ENCODE peak calls at places on chromosomes 11 and 22, in six cellular contexts. O is transverse colon, T is upper lobe of left lung, I is HepG2, R is stomach, P is H1. D is an unnamed sample.

GRCh38 chr11:1926156-1927031 is 6.9 kb downstream of the TNNT3 start:
- DNase-seq in O (no peak), T (no peak), I (no peak), R (no peak), P (no peak), D (no peak)

GRCh38 chr22:43533131-43533530 is 121.3 kb downstream of the MPPED1 start:
- DNase-seq in O (no peak), T (no peak), I (no peak), R (no peak), P (no peak), D (no peak)

GRCh38 chr11:69008774-69009440 is 4.1 kb downstream of the MRGPRF start:
- DNase-seq in O (peak), T (peak), I (peak), R (peak), P (no peak), D (no peak)

GRCh38 chr11:78341841-78342240 is 75.8 kb downstream of the GAB2 start:
- DNase-seq in O (no peak), T (no peak), I (no peak), R (no peak), P (no peak), D (no peak)

GRCh38 chr22:38016182-38017078 is 32.1 kb upstream of the SOX10 start:
- DNase-seq in O (peak), T (peak), I (no peak), R (peak), P (peak), D (no peak)

GRCh38 chr11:73645972-73646631 is at the start of gene PLEKHB1:
- DNase-seq in O (no peak), T (no peak), I (no peak), R (no peak), P (peak), D (no peak)

GRCh38 chr11:69297926-69298777 is 4.2 kb downstream of the MYEOV start:
- DNase-seq in O (peak), T (peak), I (peak), R (peak), P (no peak), D (no peak)

GRCh38 chr11:61004037-61004641 is 32.7 kb downstream of the CD6 start:
- DNase-seq in O (no peak), T (no peak), I (no peak), R (no peak), P (no peak), D (no peak)

GRCh38 chr11:8917157-8917820 is 6.3 kb downstream of the AKIP1 start:
- DNase-seq in O (no peak), T (peak), I (peak), R (peak), P (no peak), D (no peak)

GRCh38 chr11:110720646-110721283 is 8.5 kb upstream of the ARHGAP20 start:
- DNase-seq in O (no peak), T (no peak), I (no peak), R (no peak), P (no peak), D (no peak)

GRCh38 chr22:37525073-37525745 is 6.0 kb upstream of the CARD10 start:
- DNase-seq in O (no peak), T (no peak), I (no peak), R (no peak), P (no peak), D (no peak)

GRCh38 chr22:17108256-17109112 is 12.7 kb downstream of the TMEM121B start:
- DNase-seq in O (no peak), T (no peak), I (no peak), R (no peak), P (no peak), D (no peak)

GRCh38 chr22:40525250-40525884 is 111.2 kb downstream of the MRTFA start:
- DNase-seq in O (peak), T (peak), I (peak), R (peak), P (peak), D (no peak)

GRCh38 chr11:94544832-94545640 is 1.3 kb downstream of the FUT4 start:
- DNase-seq in O (peak), T (peak), I (no peak), R (peak), P (peak), D (no peak)

GRCh38 chr11:123576501-123576900 is 77.9 kb downstream of the SCN3B start:
- DNase-seq in O (no peak), T (no peak), I (no peak), R (no peak), P (no peak), D (no peak)

GRCh38 chr11:94933225-94934130 is 39.9 kb downstream of the CWC15 start:
- DNase-seq in O (no peak), T (no peak), I (no peak), R (no peak), P (no peak), D (no peak)

GRCh38 chr11:76152086-76152658 is 54.1 kb downstream of the WNT11 start:
- DNase-seq in O (peak), T (peak), I (peak), R (peak), P (peak), D (peak)
- TF ChIP-seq POLR2AphosphoS5 in O (no peak), T (no peak), I (no peak), R (no peak), P (no peak), D (no peak)

DNA sequence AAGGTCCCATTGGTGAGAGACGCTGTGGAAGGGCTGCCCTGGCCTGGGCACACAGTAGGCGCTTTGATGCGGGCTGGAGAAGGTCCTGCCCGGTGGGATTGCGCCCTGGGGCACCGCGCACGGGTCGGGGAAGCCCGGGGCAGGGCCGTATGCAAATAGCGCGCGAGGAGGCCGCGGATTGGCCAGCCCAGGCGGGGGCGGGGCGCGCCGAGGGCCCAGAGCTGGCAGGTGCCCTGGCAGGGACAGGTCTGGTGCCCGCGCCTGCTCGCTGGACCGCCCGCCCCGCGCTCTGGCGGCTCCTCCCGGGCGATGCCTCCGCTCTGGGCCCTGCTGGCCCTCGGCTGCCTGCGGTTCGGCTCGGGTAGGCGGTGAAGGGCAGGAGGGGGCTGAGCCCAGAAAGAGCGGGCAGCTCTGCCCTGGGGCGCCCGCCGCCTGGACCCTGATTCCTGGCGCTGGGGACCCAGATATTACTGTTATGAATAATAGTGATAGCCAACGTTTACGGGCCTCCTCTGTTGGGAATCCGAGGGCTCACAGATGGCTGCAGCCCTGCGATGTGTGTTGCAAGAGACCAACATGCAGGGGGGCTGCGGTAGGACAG is at the start of gene UPK3A:
- DNase-seq in O (peak), T (peak), I (no peak), R (peak), P (peak), D (no peak)
- H3K4me3 ChIP-seq in O (peak), T (peak), I (peak), R (peak), P (peak), D (peak)

DNA sequence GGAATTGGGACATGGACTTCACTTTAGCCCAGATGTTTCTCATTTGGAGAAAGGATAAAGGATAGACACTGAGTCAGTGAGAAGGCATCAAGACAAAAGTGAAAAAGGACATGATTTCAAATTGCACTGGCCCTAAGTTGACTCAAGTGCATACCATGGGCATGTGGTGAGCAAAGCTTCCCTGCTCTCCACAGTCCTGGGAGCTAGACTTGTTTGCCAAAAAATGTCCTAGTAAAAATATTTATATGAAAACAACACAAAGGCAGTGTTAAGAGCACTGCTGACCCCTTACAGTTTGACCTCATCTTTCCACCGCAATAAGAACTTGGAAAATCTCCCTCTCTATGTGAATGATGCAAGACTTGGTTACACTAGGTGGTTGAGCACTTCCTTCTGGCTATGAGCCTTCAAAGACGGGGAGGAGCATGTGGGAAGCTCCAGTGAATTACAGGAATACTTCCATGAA is 46.5 kb upstream of the FIBIN start:
- DNase-seq in O (peak), T (peak), I (no peak), R (no peak), P (no peak), D (no peak)
- TF ChIP-seq POLR2AphosphoS5 in O (peak), T (peak), I (no peak), R (peak), P (no peak), D (no peak)

DNA sequence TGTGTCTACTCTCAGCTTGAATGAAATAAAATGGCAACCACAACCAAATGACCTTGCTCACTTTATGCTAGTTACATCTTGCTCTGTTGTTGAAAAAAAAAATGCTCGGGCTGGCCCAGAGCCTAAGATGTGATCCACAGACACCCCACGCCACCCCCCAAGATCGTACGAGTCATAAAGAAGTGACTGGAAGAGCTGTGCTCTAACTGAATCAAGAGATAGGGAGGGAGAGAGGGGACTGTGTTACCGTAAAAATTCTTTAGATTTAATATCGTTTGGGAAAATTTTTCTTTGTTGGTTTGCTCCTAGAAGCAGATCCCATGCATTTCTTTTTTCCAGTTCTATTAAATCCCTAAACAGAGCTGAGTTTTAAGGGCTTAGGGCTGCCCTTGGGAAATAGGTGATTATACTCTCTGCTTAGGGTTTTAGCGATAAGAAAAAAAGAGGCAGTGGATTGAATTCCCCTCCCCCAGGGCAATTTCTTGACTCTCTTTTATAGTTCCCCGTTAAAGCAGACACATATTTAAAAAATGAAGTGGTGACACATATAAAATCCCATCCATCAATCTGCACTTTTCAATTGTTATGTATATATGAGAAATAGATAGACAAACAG is 14.5 kb downstream of the MAML2 start:
- DNase-seq in O (no peak), T (no peak), I (no peak), R (no peak), P (no peak), D (no peak)
- H3K4me3 ChIP-seq in O (no peak), T (no peak), I (no peak), R (no peak), P (no peak), D (no peak)

GRCh38 chr11:3841426-3842304 is 906 bp upstream of the RHOG start:
- DNase-seq in O (peak), T (peak), I (peak), R (peak), P (no peak), D (peak)
- TF ChIP-seq POLR2AphosphoS5 in O (peak), T (peak), I (no peak), R (peak), P (no peak), D (peak)

DNA sequence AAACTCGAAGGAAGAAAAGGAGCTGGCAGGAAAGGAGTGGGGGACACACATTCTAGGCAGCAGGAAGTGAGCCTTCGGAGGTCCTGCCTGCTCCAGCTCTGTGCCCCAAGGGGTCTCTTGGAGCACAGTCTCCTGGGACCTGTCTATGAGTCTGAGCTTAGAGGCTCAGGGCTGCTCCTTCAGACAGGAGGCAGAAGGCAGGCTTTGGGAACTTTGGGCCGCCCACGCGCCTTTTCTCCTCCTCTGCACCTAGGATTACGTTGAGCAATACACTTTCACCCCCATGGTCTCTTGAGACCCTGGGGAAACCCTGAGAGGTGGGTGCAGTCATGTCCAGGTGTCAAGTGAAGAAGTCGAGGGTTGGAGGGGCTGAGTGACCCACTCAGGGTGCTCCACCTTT is 965 bp downstream of the TCN2 start:
- DNase-seq in O (no peak), T (no peak), I (no peak), R (no peak), P (no peak), D (no peak)
- H3K4me3 ChIP-seq in O (no peak), T (peak), I (no peak), R (no peak), P (peak), D (no peak)

GRCh38 chr22:19971276-19972124 is 29.9 kb upstream of the TXNRD2 start:
- DNase-seq in O (no peak), T (peak), I (no peak), R (peak), P (no peak), D (no peak)

GRCh38 chr22:19970031-19970478 is 28.4 kb upstream of the TXNRD2 start:
- DNase-seq in O (no peak), T (no peak), I (no peak), R (no peak), P (no peak), D (no peak)

GRCh38 chr22:19972251-19972650 is 30.6 kb upstream of the TXNRD2 start:
- DNase-seq in O (no peak), T (no peak), I (no peak), R (no peak), P (no peak), D (no peak)

GRCh38 chr22:19969141-19969928 is 27.7 kb upstream of the TXNRD2 start:
- DNase-seq in O (no peak), T (no peak), I (no peak), R (no peak), P (no peak), D (no peak)

GRCh38 chr22:19970479-19971275 is 29.1 kb upstream of the TXNRD2 start:
- DNase-seq in O (peak), T (peak), I (peak), R (peak), P (peak), D (no peak)
- TF ChIP-seq POLR2AphosphoS5 in O (no peak), T (no peak), I (peak), R (no peak), P (no peak), D (no peak)

DNA sequence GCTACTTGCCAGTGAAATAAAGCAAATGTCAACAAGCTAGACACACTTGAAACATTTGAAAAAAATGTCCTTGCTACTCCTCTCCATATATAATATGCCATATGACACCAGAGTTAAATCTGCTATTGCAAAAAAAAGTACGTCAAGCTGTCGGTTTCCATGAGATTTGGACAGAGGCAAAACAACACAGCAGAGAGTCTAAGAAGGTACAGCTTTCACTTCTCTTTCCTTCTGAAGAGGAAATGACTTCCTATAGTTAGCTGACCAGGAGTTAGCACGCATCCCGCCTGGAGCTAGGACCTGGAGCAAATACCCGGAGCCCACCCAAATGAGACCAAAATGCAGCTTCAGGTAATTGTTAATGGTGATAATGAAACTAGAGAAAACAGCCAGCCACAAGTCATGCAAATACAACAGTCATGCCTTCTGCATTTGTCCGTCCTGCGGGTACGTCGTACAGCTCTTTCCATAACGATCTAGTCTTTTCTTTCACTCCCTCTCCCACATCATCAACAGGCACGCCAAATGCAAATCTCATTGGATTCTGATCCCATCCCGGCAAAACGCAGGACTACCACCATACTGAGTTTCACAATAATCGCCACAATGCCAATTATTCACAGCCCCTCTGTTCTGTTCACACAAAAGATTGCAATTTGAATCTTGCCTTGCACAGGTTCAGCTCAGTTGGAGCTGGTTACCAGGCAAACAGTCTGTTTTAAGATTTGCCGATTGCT is 395.0 kb upstream of the CCDC90B start:
- DNase-seq in O (no peak), T (no peak), I (no peak), R (no peak), P (no peak), D (no peak)
- H3K4me3 ChIP-seq in O (no peak), T (peak), I (no peak), R (peak), P (no peak), D (no peak)

GRCh38 chr11:40292636-40293585 is 1166.5 kb downstream of the LRRC4C start:
- DNase-seq in O (no peak), T (no peak), I (no peak), R (no peak), P (peak), D (no peak)

GRCh38 chr11:40293655-40294342 is 1165.7 kb downstream of the LRRC4C start:
- DNase-seq in O (peak), T (peak), I (peak), R (peak), P (peak), D (peak)

GRCh38 chr11:40289370-40289769 is 1170.1 kb downstream of the LRRC4C start:
- DNase-seq in O (no peak), T (no peak), I (no peak), R (no peak), P (no peak), D (no peak)

GRCh38 chr11:40290031-40290650 is 1169.3 kb downstream of the LRRC4C start:
- DNase-seq in O (no peak), T (no peak), I (no peak), R (no peak), P (no peak), D (no peak)

DNA sequence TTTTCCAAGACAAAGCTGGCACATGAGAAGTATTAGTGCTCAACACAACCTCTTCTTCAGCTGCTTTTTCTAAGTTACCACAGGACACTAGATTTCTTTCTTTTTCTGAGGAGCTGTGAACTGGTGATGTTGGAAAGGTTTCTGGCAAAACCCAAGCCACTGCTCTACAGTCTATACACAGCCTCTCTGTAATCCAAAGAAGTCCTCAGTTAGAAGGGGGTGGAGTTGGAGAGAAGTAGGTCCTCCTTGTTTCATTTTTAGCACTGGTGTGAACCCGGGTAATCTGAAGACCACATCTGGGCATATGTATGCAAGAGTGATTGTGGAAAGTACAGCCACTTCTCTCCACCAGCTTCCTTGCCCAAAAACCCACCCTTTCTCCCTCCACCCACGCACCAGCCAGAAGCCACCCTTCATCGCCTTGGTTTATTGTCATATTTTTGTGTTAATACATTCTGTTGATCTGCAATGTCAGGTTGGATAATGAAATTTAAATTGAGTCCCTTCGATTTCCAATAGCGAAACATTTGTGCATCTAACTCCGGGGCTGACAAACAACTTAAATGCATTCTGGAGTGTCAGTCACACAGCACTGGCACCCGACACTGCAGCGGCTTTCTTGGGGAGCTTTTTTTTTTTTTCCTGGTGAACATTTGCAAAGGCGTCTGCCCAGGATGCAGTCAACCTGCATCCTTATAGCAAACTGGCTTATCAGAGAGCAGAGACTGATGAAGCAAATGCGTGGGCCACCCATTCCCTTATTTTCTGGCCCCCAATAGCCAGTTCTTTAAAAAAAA is 1168.0 kb downstream of the LRRC4C start:
- DNase-seq in O (no peak), T (no peak), I (no peak), R (no peak), P (no peak), D (no peak)
- TF ChIP-seq POLR2AphosphoS5 in O (no peak), T (no peak), I (no peak), R (no peak), P (no peak), D (no peak)

D was measured in Panc1.